ENCODE peak calls at places on chromosome X, in seven cellular contexts. S is cardiac muscle cell, I is ovary, J is GM10248, O is RWPE1, Y is lower leg skin, U is stomach. K is an unnamed sample.
A peak's percentile ranks its signal among the peaks of the same experiment; 100 is the strongest.

GRCh38 chrX:115147220-115147619 is 42.0 kb upstream of the RBMXL3 start:
- DNase-seq in S (no peak), I (no peak), J (peak; percentile 3), O (peak; percentile 4), Y (no peak), U (no peak), K (no peak)

GRCh38 chrX:124725467-124725866 is 379.1 kb downstream of the SH2D1A start:
- DNase-seq in S (no peak), I (no peak), J (no peak), O (no peak), Y (no peak), U (no peak), K (no peak)

GRCh38 chrX:40434947-40435346 is 145.8 kb upstream of the ATP6AP2 start:
- DNase-seq in S (peak; percentile 30), I (peak; percentile 53), J (no peak), O (no peak), Y (no peak), U (no peak), K (no peak)

GRCh38 chrX:119685225-119686066 is 7.5 kb downstream of the SEPTIN6 start:
- DNase-seq in S (no peak), I (no peak), J (peak; percentile 39), O (no peak), Y (no peak), U (no peak), K (no peak)

GRCh38 chrX:77572322-77572721 is 125.1 kb downstream of the FGF16 start:
- DNase-seq in S (no peak), I (no peak), J (no peak), O (peak; percentile 3), Y (no peak), U (no peak), K (no peak)

GRCh38 chrX:84907324-84907946 is 96.2 kb upstream of the APOOL start:
- DNase-seq in S (peak; percentile 6), I (no peak), J (no peak), O (peak; percentile 0), Y (no peak), U (no peak), K (no peak)

GRCh38 chrX:124960454-124960853 is 359.2 kb upstream of the TEX13C start:
- DNase-seq in S (no peak), I (no peak), J (no peak), O (no peak), Y (no peak), U (no peak), K (no peak)

GRCh38 chrX:124791492-124792095 is 445.2 kb downstream of the SH2D1A start:
- DNase-seq in S (no peak), I (no peak), J (no peak), O (no peak), Y (no peak), U (no peak), K (no peak)

GRCh38 chrX:39969099-39969825 is 128.5 kb downstream of the BCOR start:
- DNase-seq in S (peak; percentile 28), I (no peak), J (no peak), O (no peak), Y (no peak), U (no peak), K (no peak)

GRCh38 chrX:120774611-120775010 is 101.1 kb downstream of the CT47B1 start:
- DNase-seq in S (no peak), I (no peak), J (no peak), O (no peak), Y (peak; percentile 12), U (no peak), K (no peak)

GRCh38 chrX:120773801-120774200 is 101.9 kb downstream of the CT47B1 start:
- DNase-seq in S (no peak), I (no peak), J (no peak), O (no peak), Y (peak; percentile 13), U (no peak), K (no peak)

GRCh38 chrX:120781416-120781815 is 94.2 kb downstream of the CT47B1 start:
- DNase-seq in S (no peak), I (no peak), J (no peak), O (no peak), Y (no peak), U (no peak), K (no peak)

GRCh38 chrX:120775959-120776358 is 99.7 kb downstream of the CT47B1 start:
- DNase-seq in S (no peak), I (no peak), J (no peak), O (no peak), Y (no peak), U (no peak), K (no peak)
- TF ChIP-seq CTCF in S (no peak), I (no peak), J (no peak), O (no peak), Y (no peak), U (no peak), K (no peak)

GRCh38 chrX:140507223-140507981 is 2.5 kb upstream of the SOX3 start:
- DNase-seq in S (no peak), I (no peak), J (peak; percentile 9), O (peak; percentile 14), Y (no peak), U (no peak), K (no peak)

GRCh38 chrX:140508958-140509357 is 4.1 kb upstream of the SOX3 start:
- DNase-seq in S (no peak), I (no peak), J (no peak), O (no peak), Y (no peak), U (no peak), K (no peak)

GRCh38 chrX:140509468-140510305 is 4.8 kb upstream of the SOX3 start:
- DNase-seq in S (no peak), I (no peak), J (peak; percentile 5), O (no peak), Y (no peak), U (no peak), K (no peak)

GRCh38 chrX:140505421-140506337 is 810 bp upstream of the SOX3 start:
- DNase-seq in S (no peak), I (no peak), J (peak; percentile 8), O (no peak), Y (no peak), U (no peak), K (no peak)

GRCh38 chrX:140507982-140508305 is 3.1 kb upstream of the SOX3 start:
- DNase-seq in S (peak; percentile 64), I (no peak), J (no peak), O (no peak), Y (no peak), U (no peak), K (no peak)
- TF ChIP-seq CTCF in S (no peak), I (no peak), J (no peak), O (no peak), Y (no peak), U (no peak), K (no peak)

GRCh38 chrX:153922932-153923857 is 2.9 kb downstream of the ARHGAP4 start:
- DNase-seq in S (no peak), I (peak; percentile 90), J (no peak), O (no peak), Y (no peak), U (peak; percentile 88), K (peak; percentile 70)
- TF ChIP-seq CTCF in S (peak; percentile 52), I (peak; percentile 34), J (peak; percentile 39), O (peak; percentile 60), Y (no peak), U (peak; percentile 23), K (peak; percentile 22)

GRCh38 chrX:72714471-72714916 is 388 bp upstream of the PHKA1 start:
- DNase-seq in S (peak; percentile 44), I (peak; percentile 83), J (no peak), O (peak; percentile 27), Y (peak; percentile 18), U (peak; percentile 68), K (peak; percentile 66)
- TF ChIP-seq CTCF in S (no peak), I (no peak), J (no peak), O (no peak), Y (no peak), U (no peak), K (no peak)

DNA sequence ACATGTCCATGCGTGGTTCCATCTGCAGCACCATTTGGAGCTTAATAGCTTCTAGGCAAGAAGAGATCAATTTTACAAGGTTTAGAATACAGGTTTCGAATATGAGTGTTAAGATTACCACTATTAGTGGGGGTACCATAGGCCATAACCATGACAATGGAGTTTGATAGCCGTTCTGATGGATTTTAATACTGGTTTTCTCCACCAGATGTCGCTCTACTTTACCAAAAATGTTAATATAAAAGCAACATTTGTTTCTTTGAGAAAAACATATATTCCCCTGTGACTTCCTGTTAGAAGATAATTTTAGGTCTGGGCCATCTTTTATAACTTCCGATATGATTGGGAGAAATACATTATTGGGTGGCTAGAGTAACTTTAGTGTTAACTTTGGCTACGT is 499.7 kb upstream of the POU3F4 start:
- DNase-seq in S (no peak), I (no peak), J (no peak), O (no peak), Y (no peak), U (no peak), K (no peak)
- TF ChIP-seq CTCF in S (no peak), I (no peak), J (peak; percentile 23), O (peak; percentile 16), Y (no peak), U (no peak), K (peak; percentile 17)

GRCh38 chrX:141936080-141936479 is 32.4 kb downstream of the MAGEC1 start:
- DNase-seq in S (no peak), I (no peak), J (no peak), O (no peak), Y (no peak), U (no peak), K (no peak)
- TF ChIP-seq CTCF in S (no peak), I (no peak), J (no peak), O (no peak), Y (no peak), U (no peak), K (no peak)

GRCh38 chrX:51395474-51395806 is 62.8 kb downstream of the NUDT10 start:
- DNase-seq in S (no peak), I (no peak), J (no peak), O (no peak), Y (no peak), U (no peak), K (no peak)

DNA sequence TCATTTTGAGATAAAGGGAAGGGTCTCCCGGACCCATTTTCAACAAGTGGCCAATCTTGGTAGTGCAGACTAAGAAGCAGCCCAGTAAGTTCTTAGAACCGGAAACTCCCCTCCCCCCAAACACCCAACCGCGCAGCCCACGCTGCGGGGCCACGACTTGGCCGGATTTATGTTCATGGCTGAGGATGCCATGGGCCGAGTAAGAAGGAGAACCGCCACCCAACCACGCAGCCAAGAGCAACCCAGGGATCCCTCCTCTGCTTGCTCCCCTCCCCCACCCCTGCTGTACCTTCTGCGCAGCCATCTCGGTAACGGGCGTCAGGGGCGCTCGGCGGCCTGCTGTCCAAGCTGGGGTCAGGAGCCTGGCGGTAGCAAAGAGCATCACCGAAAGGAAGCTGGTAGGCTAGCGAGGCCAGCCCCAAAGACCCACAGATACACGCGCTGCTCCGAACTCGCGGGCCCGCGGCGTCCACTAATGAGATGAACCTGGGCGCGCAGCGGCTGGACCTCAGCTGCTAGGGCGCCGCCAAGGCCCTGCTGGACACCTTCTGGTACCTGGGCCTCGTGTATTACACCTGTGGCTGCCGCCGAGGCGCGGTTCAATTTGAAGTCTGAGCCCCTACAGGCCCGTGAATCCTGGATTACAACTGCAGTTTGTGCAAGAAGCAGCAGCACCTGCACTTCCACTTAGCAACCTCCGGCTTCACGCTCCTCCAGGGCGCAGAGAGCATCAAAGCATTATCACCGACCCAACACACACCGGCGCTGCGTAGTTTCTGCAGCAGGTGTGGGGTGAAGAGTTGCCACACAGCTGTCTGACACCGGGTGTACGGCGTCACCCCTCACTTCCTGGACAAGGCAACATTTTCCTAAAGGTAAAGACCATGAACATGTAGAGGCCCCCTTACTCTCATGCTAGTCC is 63.4 kb downstream of the NUDT10 start:
- DNase-seq in S (peak; percentile 56), I (peak; percentile 62), J (no peak), O (no peak), Y (no peak), U (no peak), K (peak; percentile 40)
- TF ChIP-seq CTCF in S (peak; percentile 7), I (peak; percentile 51), J (no peak), O (no peak), Y (no peak), U (no peak), K (peak; percentile 29)